ENCODE peak calls at places on chromosomes 12 and 14, in seven cellular contexts. I is body of pancreas, M is HepG2, G is epithelial cell of esophagus, C is bronchial epithelial cell, R is DND-41, U is psoas muscle. S is an unnamed sample.

GRCh38 chr12:14928946-14929345 is 9.4 kb downstream of the ERP27 start:
- DNase-seq in G (peak), I (peak), C (peak), M (no peak), R (no peak), U (no peak), S (no peak)

GRCh38 chr12:13383379-13383778 is 186.9 kb downstream of the EMP1 start:
- DNase-seq in I (no peak), U (no peak), G (peak), M (no peak), R (no peak), C (peak), S (no peak)

GRCh38 chr12:3445127-3445978 is 45.6 kb upstream of the PRMT8 start:
- DNase-seq in U (no peak), G (no peak), R (no peak), C (no peak), I (peak), M (no peak), S (no peak)

GRCh38 chr12:133106253-133106652 is 23.8 kb downstream of the ZNF891 start:
- DNase-seq in G (no peak), R (no peak), I (no peak), M (no peak), U (no peak), C (peak), S (peak)

GRCh38 chr12:3152892-3153291 is 75.7 kb downstream of the TSPAN9 start:
- DNase-seq in R (no peak), U (peak), I (no peak), C (no peak), M (no peak), G (no peak), S (no peak)

GRCh38 chr14:68137704-68138619 is 318.4 kb downstream of the RAD51B start:
- DNase-seq in M (peak), G (peak), C (peak), R (peak), U (peak), I (peak), S (peak)

GRCh38 chr14:67517083-67517482 is 16.0 kb upstream of the PLEKHH1 start:
- DNase-seq in M (no peak), G (peak), R (no peak), U (no peak), I (peak), C (peak), S (peak)

GRCh38 chr12:56377310-56377988 is 14.8 kb upstream of the APOF start:
- DNase-seq in C (peak), M (no peak), G (peak), U (no peak), I (no peak), R (no peak), S (peak)

GRCh38 chr14:23450376-23450775 is 14.9 kb upstream of the MYH7 start:
- DNase-seq in M (no peak), R (no peak), C (no peak), U (no peak), G (no peak), I (no peak), S (no peak)

GRCh38 chr12:74725154-74725553 is 187.5 kb downstream of the ATXN7L3B start:
- DNase-seq in R (no peak), C (peak), G (no peak), U (no peak), M (no peak), I (no peak), S (peak)

GRCh38 chr12:122994781-122995502 is 14.5 kb downstream of the ARL6IP4 start:
- DNase-seq in R (no peak), U (no peak), I (no peak), C (no peak), M (no peak), G (no peak), S (no peak)

GRCh38 chr12:83843531-83843930 is 1069.1 kb downstream of the SLC6A15 start:
- DNase-seq in R (no peak), I (no peak), U (no peak), M (no peak), C (no peak), G (no peak), S (peak)

GRCh38 chr12:49762468-49762847 is 21.1 kb downstream of the TMBIM6 start:
- DNase-seq in M (no peak), U (no peak), R (peak), I (no peak), C (no peak), G (no peak), S (no peak)

GRCh38 chr14:99156026-99156425 is 116.0 kb downstream of the BCL11B start:
- DNase-seq in I (no peak), R (no peak), U (no peak), C (no peak), G (no peak), M (no peak), S (no peak)

GRCh38 chr12:5715076-5715475 is 230.0 kb downstream of the ANO2 start:
- DNase-seq in R (no peak), I (no peak), C (no peak), M (peak), U (no peak), G (no peak), S (no peak)

GRCh38 chr12:100716658-100716948 is 78.0 kb upstream of the ANO4 start:
- DNase-seq in U (no peak), I (no peak), R (no peak), M (no peak), G (peak), C (no peak), S (peak)

GRCh38 chr14:69615471-69616407 is 4.3 kb downstream of the SUSD6 start:
- DNase-seq in M (no peak), R (peak), C (peak), I (peak), U (no peak), G (peak), S (peak)

GRCh38 chr14:50955373-50956043 is 11.2 kb upstream of the PYGL start:
- DNase-seq in U (peak), R (peak), C (peak), M (peak), I (peak), G (peak), S (peak)
- H3K4me3 ChIP-seq in U (no peak), R (no peak), C (no peak), M (no peak), I (no peak), G (no peak), S (no peak)

GRCh38 chr12:113019045-113019444 is 37.5 kb upstream of the DTX1 start:
- DNase-seq in I (no peak), M (no peak), R (no peak), G (peak), U (no peak), C (peak), S (no peak)

GRCh38 chr12:113014565-113014964 is 36.2 kb downstream of the OAS2 start:
- DNase-seq in M (no peak), C (no peak), G (no peak), R (no peak), I (no peak), U (no peak), S (no peak)

GRCh38 chr12:113022563-113023297 is 33.8 kb upstream of the DTX1 start:
- DNase-seq in U (no peak), I (no peak), M (no peak), C (no peak), G (no peak), R (no peak), S (no peak)

GRCh38 chr12:113021500-113021899 is 35.0 kb upstream of the DTX1 start:
- DNase-seq in I (no peak), G (peak), C (peak), U (no peak), M (no peak), R (no peak), S (no peak)

GRCh38 chr12:113016796-113017195 is 38.5 kb downstream of the OAS2 start:
- DNase-seq in G (no peak), U (no peak), C (no peak), I (no peak), R (no peak), M (no peak), S (no peak)
- TF ChIP-seq CTCF in G (no peak), U (no peak), C (no peak), I (no peak), R (no peak), M (no peak), S (no peak)

DNA sequence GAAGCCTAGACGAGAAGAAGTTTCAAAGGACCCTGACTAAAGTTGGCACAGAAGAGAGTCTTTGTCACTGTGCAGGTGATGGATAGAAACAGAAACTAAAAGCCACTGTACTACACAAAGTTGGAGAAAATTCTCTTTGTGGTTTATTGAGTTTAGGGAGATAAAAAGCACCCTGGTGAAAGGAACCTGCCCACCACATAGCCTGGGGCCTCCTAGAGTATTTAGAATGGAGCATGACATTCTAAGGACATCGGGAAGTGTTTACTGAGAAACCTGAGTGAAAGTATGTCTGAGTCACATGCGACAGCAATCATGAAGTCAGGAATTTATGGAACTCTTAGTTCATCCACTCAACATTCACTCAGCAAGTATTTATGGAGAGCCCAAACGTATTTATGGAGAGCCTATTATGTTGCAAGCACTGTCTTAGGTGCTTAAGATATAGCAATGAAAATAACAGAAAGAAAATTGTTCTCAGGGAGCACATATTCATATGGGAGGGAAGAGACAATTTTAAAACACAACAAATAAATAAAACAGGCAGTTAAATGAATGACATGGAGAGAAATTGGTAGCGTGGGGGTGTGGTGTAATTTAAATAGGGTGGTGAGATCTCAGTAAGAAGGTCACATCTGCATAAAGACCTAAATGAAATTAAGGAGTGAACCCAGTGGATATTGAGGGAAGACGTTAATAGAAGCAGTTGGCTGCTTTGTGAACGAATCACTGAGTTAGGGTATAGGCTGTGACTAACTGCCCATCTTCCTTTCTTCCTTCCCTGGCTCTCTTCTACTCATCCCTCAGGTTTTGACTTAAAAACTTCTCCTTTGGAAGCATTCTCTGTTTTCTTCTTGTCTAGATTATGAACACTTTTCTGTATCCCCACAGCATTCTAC is 65.0 kb downstream of the BTG1 start:
- DNase-seq in I (no peak), M (no peak), G (peak), R (peak), U (no peak), C (peak), S (peak)
- H3K4me3 ChIP-seq in I (no peak), M (no peak), G (peak), R (peak), U (no peak), C (no peak), S (no peak)

DNA sequence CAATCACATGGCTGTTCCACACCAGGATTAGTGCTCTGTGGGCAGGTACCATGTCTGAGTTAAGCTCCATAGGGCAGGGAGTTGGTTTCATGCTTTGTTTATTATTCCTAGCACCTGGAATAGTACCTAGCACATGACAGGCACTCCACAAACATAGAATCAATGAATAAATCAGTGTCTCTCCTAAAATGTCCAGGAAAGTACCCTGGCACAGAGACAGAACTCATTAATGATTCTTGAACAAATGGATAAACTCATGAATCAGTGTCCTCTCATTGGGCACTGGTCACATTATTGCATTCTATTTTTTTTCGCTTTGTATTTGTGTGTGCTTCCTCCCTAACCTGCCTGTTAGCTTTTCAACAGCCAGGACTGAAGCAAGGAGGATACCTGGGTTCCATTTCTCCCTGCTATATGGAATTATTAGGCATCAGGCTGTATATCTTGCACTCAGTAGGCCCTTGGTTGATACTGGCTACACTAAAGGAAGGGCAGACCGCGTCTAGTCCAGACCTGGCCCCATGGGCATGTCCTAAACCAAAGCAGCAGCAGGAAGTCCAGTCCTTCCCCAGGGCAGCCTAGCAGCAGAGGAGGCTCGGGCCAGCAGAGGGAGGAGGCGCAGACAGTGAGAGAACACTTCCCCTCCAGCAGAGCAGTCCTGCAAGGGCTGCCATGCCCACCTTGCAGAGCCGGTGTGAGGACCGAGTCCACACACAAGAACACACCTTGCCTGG is 18.4 kb downstream of the HDAC7 start:
- DNase-seq in C (no peak), G (no peak), U (no peak), I (peak), M (no peak), R (no peak), S (peak)
- TF ChIP-seq CTCF in C (peak), G (no peak), U (no peak), I (peak), M (no peak), R (no peak), S (peak)

GRCh38 chr14:60722836-60723217 is 1.3 kb downstream of the SIX4 start:
- DNase-seq in C (no peak), R (no peak), G (no peak), U (no peak), M (no peak), I (peak), S (peak)

GRCh38 chr14:60721331-60722162 is 2.6 kb downstream of the SIX4 start:
- DNase-seq in U (peak), R (no peak), G (peak), M (peak), I (peak), C (peak), S (peak)

GRCh38 chr14:60720391-60720790 is 3.8 kb downstream of the SIX4 start:
- DNase-seq in R (no peak), G (no peak), C (no peak), I (no peak), M (no peak), U (no peak), S (no peak)

GRCh38 chr14:60722163-60722835 is 1.9 kb downstream of the SIX4 start:
- DNase-seq in G (peak), R (no peak), M (peak), I (peak), C (peak), U (peak), S (peak)

GRCh38 chr14:60720962-60721330 is 3.2 kb downstream of the SIX4 start:
- DNase-seq in C (no peak), I (no peak), M (peak), U (no peak), R (no peak), G (no peak), S (no peak)
- H3K4me3 ChIP-seq in C (peak), I (no peak), M (peak), U (peak), R (no peak), G (peak), S (peak)

DNA sequence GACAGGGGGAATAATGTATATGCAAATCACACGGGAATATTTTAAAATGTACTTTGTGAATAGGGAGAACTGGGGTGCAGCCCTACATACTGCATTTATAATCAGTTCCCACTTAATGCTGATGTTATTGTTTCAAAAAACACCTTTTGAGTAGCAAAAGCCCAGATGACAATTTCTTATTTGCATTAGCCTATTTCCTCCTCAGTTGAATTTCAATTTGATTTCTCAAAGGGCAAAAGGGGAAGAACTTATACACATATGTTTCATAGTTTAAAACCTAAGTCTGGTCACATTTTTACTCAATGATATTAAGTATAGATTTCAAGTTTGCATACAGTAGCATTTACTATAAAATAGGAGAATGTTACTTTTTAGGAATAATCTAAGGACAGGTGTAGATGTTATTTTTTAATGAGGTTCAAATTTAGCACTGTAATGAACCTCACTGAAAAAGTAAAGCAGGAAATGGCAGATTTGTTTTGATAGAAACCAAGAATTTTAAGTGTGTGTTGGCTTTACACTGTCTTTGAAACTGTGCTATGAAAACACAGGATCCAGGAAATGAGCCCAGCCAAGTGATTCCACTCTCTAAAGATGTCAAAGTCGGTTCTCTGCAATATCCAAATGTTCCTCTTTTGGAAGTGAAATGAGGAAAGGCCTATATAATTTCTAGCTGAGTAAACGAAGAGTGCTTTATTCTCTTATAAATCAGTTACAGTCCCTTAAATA is 367.4 kb downstream of the BTG1 start:
- DNase-seq in G (peak), C (peak), M (no peak), U (no peak), R (no peak), I (no peak), S (peak)
- TF ChIP-seq CTCF in G (no peak), C (no peak), M (no peak), U (no peak), R (no peak), I (no peak), S (no peak)

GRCh38 chr14:37591311-37591940 is 3.6 kb downstream of the FOXA1 start:
- DNase-seq in C (peak), G (peak), M (no peak), U (no peak), R (no peak), I (no peak), S (no peak)

GRCh38 chr14:37592288-37593274 is 2.5 kb downstream of the FOXA1 start:
- DNase-seq in I (no peak), U (no peak), M (no peak), R (no peak), G (peak), C (peak), S (no peak)

GRCh38 chr14:37590096-37590809 is 4.8 kb downstream of the FOXA1 start:
- DNase-seq in I (no peak), C (peak), M (no peak), U (no peak), G (peak), R (no peak), S (no peak)

GRCh38 chr14:37590810-37591139 is 4.3 kb downstream of the FOXA1 start:
- DNase-seq in R (no peak), M (no peak), I (no peak), G (peak), U (no peak), C (no peak), S (no peak)

GRCh38 chr14:37591941-37592287 is 3.1 kb downstream of the FOXA1 start:
- DNase-seq in U (no peak), R (no peak), G (peak), C (peak), I (no peak), M (no peak), S (no peak)
- H3K4me3 ChIP-seq in U (no peak), R (no peak), G (peak), C (peak), I (no peak), M (no peak), S (no peak)

GRCh38 chr14:56487090-56487667 is 92.4 kb upstream of the TMEM260 start:
- DNase-seq in I (no peak), C (peak), M (no peak), U (no peak), R (no peak), G (peak), S (peak)

GRCh38 chr14:56488306-56488705 is 91.3 kb upstream of the TMEM260 start:
- DNase-seq in G (peak), R (no peak), U (no peak), I (no peak), M (no peak), C (peak), S (no peak)

GRCh38 chr14:56487761-56488160 is 91.8 kb upstream of the TMEM260 start:
- DNase-seq in R (no peak), U (no peak), C (peak), I (no peak), M (no peak), G (peak), S (peak)

DNA sequence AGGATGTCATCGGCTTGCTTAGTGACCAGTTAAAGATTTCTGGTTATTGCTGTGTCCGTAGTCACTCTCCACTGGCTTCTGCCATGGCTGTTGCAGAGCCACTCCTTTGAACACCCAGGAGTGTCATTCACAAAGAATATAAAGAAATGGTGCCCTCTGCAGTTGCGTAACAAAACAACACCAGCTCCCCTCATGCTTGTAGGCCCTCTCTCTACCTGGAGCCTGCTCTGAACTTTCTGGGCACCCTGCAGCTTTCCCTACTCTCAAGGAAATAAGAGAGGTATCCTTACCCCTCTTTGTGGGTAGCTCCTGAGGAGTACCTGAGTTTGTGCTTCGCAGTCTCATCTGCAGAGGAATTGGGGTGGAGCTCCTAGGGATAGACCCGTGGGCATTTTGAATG is 97.3 kb upstream of the TMEM260 start:
- DNase-seq in M (no peak), G (peak), I (no peak), C (peak), R (peak), U (no peak), S (peak)
- TF ChIP-seq CTCF in M (peak), G (no peak), I (peak), C (peak), R (peak), U (no peak), S (peak)

GRCh38 chr12:124769881-124770512 is 93.7 kb downstream of the SCARB1 start:
- DNase-seq in R (no peak), U (no peak), G (no peak), C (no peak), I (no peak), M (no peak), S (no peak)
- H3K4me3 ChIP-seq in R (no peak), U (no peak), G (no peak), C (no peak), I (no peak), M (no peak), S (no peak)

GRCh38 chr12:106032141-106032925 is 106.4 kb downstream of the NUAK1 start:
- DNase-seq in C (peak), I (no peak), U (no peak), R (no peak), M (no peak), G (peak), S (peak)
- TF ChIP-seq CTCF in C (peak), I (no peak), U (peak), R (no peak), M (peak), G (no peak), S (peak)